ENCODE peak calls at places on chromosome 2, in six cellular contexts. One of them, this sample, is unnamed.

GRCh38 chr2:58039170-58039611 is 7.4 kb upstream of the VRK2 start:
- DNase-seq in IMR-90: peak
- DNase-seq in HepG2: no peak
- DNase-seq in HEK293T: no peak
- DNase-seq in A549: no peak
- DNase-seq in K562: peak
- DNase-seq in this sample: no peak

GRCh38 chr2:101753207-101753616 is 55.7 kb downstream of the MAP4K4 start:
- DNase-seq in IMR-90: peak
- DNase-seq in HepG2: peak
- DNase-seq in HEK293T: no peak
- DNase-seq in A549: no peak
- DNase-seq in K562: no peak
- DNase-seq in this sample: no peak

GRCh38 chr2:105371810-105372209 is 27.0 kb downstream of the FHL2 start:
- DNase-seq in IMR-90: no peak
- DNase-seq in HepG2: no peak
- DNase-seq in HEK293T: no peak
- DNase-seq in A549: no peak
- DNase-seq in K562: no peak
- DNase-seq in this sample: no peak

GRCh38 chr2:220499281-220499680 is 871.9 kb downstream of the SLC4A3 start:
- DNase-seq in IMR-90: peak
- DNase-seq in HepG2: no peak
- DNase-seq in HEK293T: no peak
- DNase-seq in A549: peak
- DNase-seq in K562: no peak
- DNase-seq in this sample: no peak

GRCh38 chr2:230905448-230906430 is 19.3 kb downstream of the GPR55 start:
- DNase-seq in IMR-90: peak
- DNase-seq in HepG2: peak
- DNase-seq in HEK293T: no peak
- DNase-seq in A549: no peak
- DNase-seq in K562: peak
- DNase-seq in this sample: no peak

GRCh38 chr2:231181848-231182247 is 16.6 kb upstream of the ARMC9 start:
- DNase-seq in IMR-90: peak
- DNase-seq in HepG2: peak
- DNase-seq in HEK293T: peak
- DNase-seq in A549: peak
- DNase-seq in K562: peak
- DNase-seq in this sample: peak

GRCh38 chr2:36087344-36087743 is 268.2 kb upstream of the CRIM1 start:
- DNase-seq in IMR-90: no peak
- DNase-seq in HepG2: no peak
- DNase-seq in HEK293T: no peak
- DNase-seq in A549: no peak
- DNase-seq in K562: no peak
- DNase-seq in this sample: no peak

GRCh38 chr2:218093879-218094278 is 24.8 kb downstream of the RUFY4 start:
- DNase-seq in IMR-90: no peak
- DNase-seq in HepG2: no peak
- DNase-seq in HEK293T: no peak
- DNase-seq in A549: no peak
- DNase-seq in K562: no peak
- DNase-seq in this sample: no peak

GRCh38 chr2:287471-287885 is 413 bp downstream of the ALKAL2 start:
- DNase-seq in IMR-90: peak
- DNase-seq in HepG2: no peak
- DNase-seq in HEK293T: peak
- DNase-seq in A549: no peak
- DNase-seq in K562: no peak
- DNase-seq in this sample: no peak

GRCh38 chr2:106165064-106165463 is 29.0 kb downstream of the UXS1 start:
- DNase-seq in IMR-90: no peak
- DNase-seq in HepG2: peak
- DNase-seq in HEK293T: no peak
- DNase-seq in A549: no peak
- DNase-seq in K562: no peak
- DNase-seq in this sample: no peak

GRCh38 chr2:239918749-239919148 is 106.4 kb downstream of the NDUFA10 start:
- DNase-seq in IMR-90: no peak
- DNase-seq in HepG2: no peak
- DNase-seq in HEK293T: no peak
- DNase-seq in A549: no peak
- DNase-seq in K562: no peak
- DNase-seq in this sample: no peak

GRCh38 chr2:8376603-8377423 is 305.0 kb upstream of the ID2 start:
- DNase-seq in IMR-90: no peak
- DNase-seq in HepG2: no peak
- DNase-seq in HEK293T: no peak
- DNase-seq in A549: no peak
- DNase-seq in K562: no peak
- DNase-seq in this sample: no peak

GRCh38 chr2:28543316-28544068 is 47.6 kb downstream of the PLB1 start:
- DNase-seq in IMR-90: peak
- DNase-seq in HepG2: no peak
- DNase-seq in HEK293T: no peak
- DNase-seq in A549: no peak
- DNase-seq in K562: no peak
- DNase-seq in this sample: no peak

GRCh38 chr2:230447455-230448451 is 31.8 kb downstream of the SP100 start:
- DNase-seq in IMR-90: no peak
- DNase-seq in HepG2: no peak
- DNase-seq in HEK293T: no peak
- DNase-seq in A549: no peak
- DNase-seq in K562: no peak
- DNase-seq in this sample: peak

GRCh38 chr2:181973379-181973778 is 12.3 kb upstream of the PPP1R1C start:
- DNase-seq in IMR-90: no peak
- DNase-seq in HepG2: no peak
- DNase-seq in HEK293T: no peak
- DNase-seq in A549: no peak
- DNase-seq in K562: no peak
- DNase-seq in this sample: no peak

GRCh38 chr2:181978351-181979150 is 7.1 kb upstream of the PPP1R1C start:
- DNase-seq in IMR-90: peak
- DNase-seq in HepG2: no peak
- DNase-seq in HEK293T: no peak
- DNase-seq in A549: no peak
- DNase-seq in K562: no peak
- DNase-seq in this sample: no peak

GRCh38 chr2:181972431-181973190 is 13.0 kb upstream of the PPP1R1C start:
- DNase-seq in IMR-90: peak
- DNase-seq in HepG2: no peak
- DNase-seq in HEK293T: no peak
- DNase-seq in A549: no peak
- DNase-seq in K562: no peak
- DNase-seq in this sample: no peak

DNA sequence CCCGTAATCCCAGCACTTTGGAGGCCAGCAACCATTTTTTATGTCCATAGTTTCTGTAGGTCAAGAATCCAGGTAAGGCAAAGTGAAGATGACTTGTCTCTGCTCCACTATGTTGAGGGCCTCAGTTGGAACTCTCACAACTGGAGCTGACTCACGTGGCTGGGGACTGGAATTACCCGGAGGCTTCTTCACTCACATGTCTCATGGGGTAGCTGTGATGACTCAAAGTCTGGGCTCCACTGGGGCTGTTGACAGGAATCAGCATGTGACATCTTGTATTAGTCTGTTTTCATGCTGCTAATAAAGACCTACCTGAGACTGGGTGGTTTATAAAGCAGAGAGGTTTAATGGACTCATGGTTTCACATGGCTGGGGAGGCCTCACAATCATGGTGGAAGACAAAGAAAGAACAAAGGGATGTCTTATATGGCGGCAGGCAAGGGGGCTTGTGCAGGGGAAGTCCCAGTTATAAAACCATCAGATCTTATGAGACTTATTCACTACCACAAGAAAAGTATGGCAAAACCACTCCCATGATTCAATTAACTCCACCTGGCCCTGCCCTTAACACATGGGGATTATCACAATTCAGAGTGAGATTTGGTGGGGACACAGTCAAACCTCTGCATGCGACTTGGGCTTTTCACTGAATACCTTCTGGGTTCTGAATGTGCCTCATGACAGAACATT is 7.8 kb upstream of the PPP1R1C start:
- DNase-seq in IMR-90: peak
- DNase-seq in HepG2: no peak
- DNase-seq in HEK293T: no peak
- DNase-seq in A549: peak
- DNase-seq in K562: no peak
- DNase-seq in this sample: no peak
- TF ChIP-seq BHLHE40 in IMR-90: peak
- TF ChIP-seq BHLHE40 in HepG2: no peak
- TF ChIP-seq BHLHE40 in HEK293T: no peak
- TF ChIP-seq BHLHE40 in A549: no peak
- TF ChIP-seq BHLHE40 in K562: no peak
- TF ChIP-seq BHLHE40 in this sample: peak

DNA sequence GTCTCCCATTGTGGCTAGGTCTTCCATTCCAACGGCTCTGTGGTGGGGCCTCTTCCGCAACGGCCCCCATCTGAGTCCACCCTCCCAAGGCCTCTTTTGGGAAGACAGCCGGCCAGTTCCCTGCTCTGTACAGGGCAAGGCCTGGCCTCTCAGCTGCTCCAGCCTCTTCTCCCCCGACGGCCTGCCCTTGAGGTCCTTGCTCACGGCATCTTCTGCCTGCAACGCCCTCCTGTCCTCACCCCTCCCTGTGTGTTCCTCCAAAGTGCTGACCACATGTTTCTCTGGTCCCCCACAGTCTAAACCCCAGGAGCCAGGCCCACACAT is 16.0 kb downstream of the HS6ST1 start:
- DNase-seq in IMR-90: no peak
- DNase-seq in HepG2: no peak
- DNase-seq in HEK293T: no peak
- DNase-seq in A549: no peak
- DNase-seq in K562: no peak
- DNase-seq in this sample: no peak
- TF ChIP-seq BHLHE40 in IMR-90: no peak
- TF ChIP-seq BHLHE40 in HepG2: no peak
- TF ChIP-seq BHLHE40 in HEK293T: no peak
- TF ChIP-seq BHLHE40 in A549: no peak
- TF ChIP-seq BHLHE40 in K562: no peak
- TF ChIP-seq BHLHE40 in this sample: no peak

GRCh38 chr2:160910681-160911080 is 249.5 kb upstream of the TANK start:
- DNase-seq in IMR-90: peak
- DNase-seq in HepG2: no peak
- DNase-seq in HEK293T: no peak
- DNase-seq in A549: no peak
- DNase-seq in K562: no peak
- DNase-seq in this sample: no peak
- TF ChIP-seq BHLHE40 in IMR-90: no peak
- TF ChIP-seq BHLHE40 in HepG2: no peak
- TF ChIP-seq BHLHE40 in HEK293T: no peak
- TF ChIP-seq BHLHE40 in A549: no peak
- TF ChIP-seq BHLHE40 in K562: no peak
- TF ChIP-seq BHLHE40 in this sample: no peak

DNA sequence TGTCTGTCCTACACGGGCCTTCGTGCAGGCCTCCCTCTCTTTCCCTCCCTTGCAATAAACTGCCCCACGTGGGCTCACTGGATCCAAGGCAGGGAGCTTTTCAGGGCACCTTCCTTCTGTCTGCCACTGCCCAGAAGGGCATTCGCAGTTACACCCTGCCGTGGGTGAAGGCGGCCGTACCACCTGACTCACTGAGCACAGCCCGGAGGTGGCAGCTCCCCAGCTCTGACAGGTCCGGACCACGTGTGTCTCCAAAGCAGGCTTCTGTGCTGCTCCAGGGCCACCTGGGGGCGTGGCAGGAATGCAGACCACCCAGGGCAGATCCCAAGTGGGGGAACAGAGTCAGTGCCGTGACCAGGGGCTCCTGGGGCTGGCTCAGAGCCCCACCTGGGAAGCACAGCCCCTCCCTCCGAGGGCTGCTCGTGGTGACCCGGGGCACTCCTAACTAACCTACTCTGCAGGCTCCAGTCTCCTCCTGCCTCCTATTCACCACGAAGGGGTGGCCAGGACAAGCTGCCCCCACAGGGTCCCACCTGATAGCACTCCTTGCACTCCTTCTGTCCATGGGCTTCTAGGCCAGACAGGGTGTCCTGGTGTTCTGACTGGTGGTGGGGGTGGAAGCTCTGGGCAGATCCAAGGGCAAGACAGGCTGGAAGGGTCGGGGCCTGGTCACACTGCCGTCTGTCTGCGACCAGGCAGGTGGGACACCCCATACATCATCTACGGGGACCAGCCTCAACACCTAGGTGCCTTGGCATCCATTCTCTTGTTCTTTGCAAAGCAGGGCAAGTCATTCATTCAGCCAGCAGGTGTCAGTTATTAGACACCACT is 9.7 kb downstream of the SNED1 start:
- DNase-seq in IMR-90: no peak
- DNase-seq in HepG2: no peak
- DNase-seq in HEK293T: no peak
- DNase-seq in A549: no peak
- DNase-seq in K562: no peak
- DNase-seq in this sample: no peak
- TF ChIP-seq BHLHE40 in IMR-90: no peak
- TF ChIP-seq BHLHE40 in HepG2: no peak
- TF ChIP-seq BHLHE40 in HEK293T: no peak
- TF ChIP-seq BHLHE40 in A549: no peak
- TF ChIP-seq BHLHE40 in K562: no peak
- TF ChIP-seq BHLHE40 in this sample: no peak

GRCh38 chr2:113178069-113178468 is 4.3 kb downstream of the PSD4 start:
- DNase-seq in IMR-90: no peak
- DNase-seq in HepG2: no peak
- DNase-seq in HEK293T: no peak
- DNase-seq in A549: no peak
- DNase-seq in K562: no peak
- DNase-seq in this sample: no peak

GRCh38 chr2:113176696-113177355 is 3.1 kb downstream of the PSD4 start:
- DNase-seq in IMR-90: no peak
- DNase-seq in HepG2: no peak
- DNase-seq in HEK293T: no peak
- DNase-seq in A549: no peak
- DNase-seq in K562: no peak
- DNase-seq in this sample: no peak

GRCh38 chr2:113174369-113174735 is 581 bp downstream of the PSD4 start:
- DNase-seq in IMR-90: no peak
- DNase-seq in HepG2: no peak
- DNase-seq in HEK293T: no peak
- DNase-seq in A549: no peak
- DNase-seq in K562: peak
- DNase-seq in this sample: no peak

GRCh38 chr2:113175101-113175628 is 1.4 kb downstream of the PSD4 start:
- DNase-seq in IMR-90: no peak
- DNase-seq in HepG2: no peak
- DNase-seq in HEK293T: no peak
- DNase-seq in A549: no peak
- DNase-seq in K562: no peak
- DNase-seq in this sample: peak

GRCh38 chr2:113175736-113176695 is 2.2 kb downstream of the PSD4 start:
- DNase-seq in IMR-90: no peak
- DNase-seq in HepG2: no peak
- DNase-seq in HEK293T: no peak
- DNase-seq in A549: no peak
- DNase-seq in K562: no peak
- DNase-seq in this sample: no peak
- TF ChIP-seq BHLHE40 in IMR-90: no peak
- TF ChIP-seq BHLHE40 in HepG2: no peak
- TF ChIP-seq BHLHE40 in HEK293T: no peak
- TF ChIP-seq BHLHE40 in A549: no peak
- TF ChIP-seq BHLHE40 in K562: no peak
- TF ChIP-seq BHLHE40 in this sample: no peak

GRCh38 chr2:71531522-71532047 is 78.2 kb downstream of the DYSF start:
- DNase-seq in IMR-90: peak
- DNase-seq in HepG2: peak
- DNase-seq in HEK293T: no peak
- DNase-seq in A549: peak
- DNase-seq in K562: peak
- DNase-seq in this sample: no peak
- TF ChIP-seq BHLHE40 in IMR-90: no peak
- TF ChIP-seq BHLHE40 in HepG2: no peak
- TF ChIP-seq BHLHE40 in HEK293T: no peak
- TF ChIP-seq BHLHE40 in A549: no peak
- TF ChIP-seq BHLHE40 in K562: no peak
- TF ChIP-seq BHLHE40 in this sample: no peak